ENCODE peak calls at places on chromosome 2, in six cellular contexts. C, M, Y, B, S and L are unnamed samples.

GRCh38 chr2:171346723-171347104 is 87.1 kb downstream of the METTL8 start:
- DNase-seq in C (no peak), M (no peak), Y (no peak), B (no peak), S (no peak), L (no peak)

GRCh38 chr2:231483398-231484329 is 19.4 kb upstream of the NCL start:
- DNase-seq in C (no peak), M (peak; percentile 19), Y (peak; percentile 58), B (peak; percentile 60), S (no peak), L (peak; percentile 12)

GRCh38 chr2:187233811-187234210 is 214.2 kb downstream of the CALCRL start:
- DNase-seq in C (peak; percentile 28), M (no peak), Y (no peak), B (peak; percentile 10), S (no peak), L (no peak)

GRCh38 chr2:12451726-12452125 is 265.0 kb upstream of the TRIB2 start:
- DNase-seq in C (peak; percentile 28), M (no peak), Y (no peak), B (peak; percentile 52), S (no peak), L (no peak)

GRCh38 chr2:64913357-64913869 is 75.8 kb upstream of the SLC1A4 start:
- DNase-seq in C (peak; percentile 12), M (peak; percentile 24), Y (no peak), B (no peak), S (no peak), L (no peak)

GRCh38 chr2:55947759-55948158 is 24.2 kb upstream of the EFEMP1 start:
- DNase-seq in C (peak; percentile 27), M (no peak), Y (no peak), B (no peak), S (no peak), L (no peak)

GRCh38 chr2:42060718-42061619 is 13.1 kb downstream of the PKDCC start:
- DNase-seq in C (no peak), M (no peak), Y (no peak), B (peak; percentile 84), S (no peak), L (no peak)

GRCh38 chr2:147345246-147345645 is 499.6 kb upstream of the ACVR2A start:
- DNase-seq in C (peak; percentile 50), M (no peak), Y (no peak), B (peak; percentile 32), S (no peak), L (no peak)

GRCh38 chr2:204436267-204436666 is 109.0 kb upstream of the PARD3B start:
- DNase-seq in C (no peak), M (no peak), Y (no peak), B (no peak), S (no peak), L (no peak)

GRCh38 chr2:101823347-101823791 is 125.9 kb downstream of the MAP4K4 start:
- DNase-seq in C (peak; percentile 89), M (peak; percentile 69), Y (no peak), B (peak; percentile 78), S (no peak), L (peak; percentile 60)

GRCh38 chr2:171411791-171412483 is 21.9 kb downstream of the METTL8 start:
- DNase-seq in C (no peak), M (no peak), Y (no peak), B (peak; percentile 13), S (no peak), L (no peak)

GRCh38 chr2:161992526-161992925 is 81.5 kb downstream of the DPP4 start:
- DNase-seq in C (no peak), M (peak; percentile 48), Y (no peak), B (no peak), S (no peak), L (peak; percentile 31)

GRCh38 chr2:161991991-161992390 is 82.0 kb downstream of the DPP4 start:
- DNase-seq in C (no peak), M (no peak), Y (no peak), B (no peak), S (no peak), L (no peak)

GRCh38 chr2:161990036-161990435 is 84.0 kb downstream of the DPP4 start:
- DNase-seq in C (peak; percentile 7), M (no peak), Y (no peak), B (no peak), S (no peak), L (no peak)

GRCh38 chr2:161990741-161991140 is 83.3 kb downstream of the DPP4 start:
- DNase-seq in C (peak; percentile 79), M (no peak), Y (no peak), B (peak; percentile 93), S (no peak), L (no peak)

GRCh38 chr2:161988589-161988988 is 85.4 kb downstream of the DPP4 start:
- DNase-seq in C (no peak), M (no peak), Y (no peak), B (no peak), S (no peak), L (no peak)
- TF ChIP-seq CTCF in C (peak; percentile 17), M (no peak), Y (no peak), B (no peak), S (no peak), L (no peak)

DNA sequence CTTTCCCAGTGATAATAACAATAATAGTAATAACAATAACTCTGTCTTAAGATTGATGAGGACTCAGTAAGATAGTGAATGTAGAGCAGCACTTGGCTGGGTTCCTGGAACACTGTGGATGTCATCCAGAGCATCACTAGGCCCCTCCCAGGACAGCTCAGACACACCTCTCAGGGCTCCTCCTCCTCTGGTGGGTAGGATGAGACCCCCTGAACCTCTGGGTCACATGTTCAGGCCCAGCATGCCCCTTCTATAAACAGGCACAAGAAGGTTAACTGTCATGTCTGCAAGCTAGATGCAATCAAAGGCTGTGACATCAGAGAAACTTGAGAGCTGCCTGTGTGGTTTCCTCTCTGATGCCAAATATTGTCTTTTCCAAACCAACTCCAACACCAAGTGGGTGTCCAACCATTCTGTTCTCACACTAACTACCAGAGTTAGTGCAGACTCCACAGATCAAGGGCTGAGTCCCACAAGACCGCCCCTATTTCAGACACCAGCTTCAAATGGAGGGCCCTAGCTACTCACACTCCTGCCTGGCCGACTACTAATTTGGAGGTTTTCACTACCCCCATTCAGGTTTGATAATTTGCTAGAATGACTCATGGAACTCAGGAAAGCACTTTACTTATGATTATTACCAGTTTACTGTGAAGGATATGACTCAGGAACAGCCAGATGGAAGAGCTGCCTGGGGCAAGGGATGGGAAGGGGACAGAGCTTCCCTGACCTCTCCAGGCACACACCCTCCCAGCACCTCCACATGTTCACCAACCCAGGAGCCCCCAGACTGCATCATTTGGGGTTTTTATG is 46.4 kb upstream of the BZW1 start:
- DNase-seq in C (peak; percentile 96), M (peak; percentile 23), Y (no peak), B (peak; percentile 88), S (no peak), L (no peak)
- TF ChIP-seq CTCF in C (no peak), M (no peak), Y (no peak), B (no peak), S (no peak), L (no peak)

DNA sequence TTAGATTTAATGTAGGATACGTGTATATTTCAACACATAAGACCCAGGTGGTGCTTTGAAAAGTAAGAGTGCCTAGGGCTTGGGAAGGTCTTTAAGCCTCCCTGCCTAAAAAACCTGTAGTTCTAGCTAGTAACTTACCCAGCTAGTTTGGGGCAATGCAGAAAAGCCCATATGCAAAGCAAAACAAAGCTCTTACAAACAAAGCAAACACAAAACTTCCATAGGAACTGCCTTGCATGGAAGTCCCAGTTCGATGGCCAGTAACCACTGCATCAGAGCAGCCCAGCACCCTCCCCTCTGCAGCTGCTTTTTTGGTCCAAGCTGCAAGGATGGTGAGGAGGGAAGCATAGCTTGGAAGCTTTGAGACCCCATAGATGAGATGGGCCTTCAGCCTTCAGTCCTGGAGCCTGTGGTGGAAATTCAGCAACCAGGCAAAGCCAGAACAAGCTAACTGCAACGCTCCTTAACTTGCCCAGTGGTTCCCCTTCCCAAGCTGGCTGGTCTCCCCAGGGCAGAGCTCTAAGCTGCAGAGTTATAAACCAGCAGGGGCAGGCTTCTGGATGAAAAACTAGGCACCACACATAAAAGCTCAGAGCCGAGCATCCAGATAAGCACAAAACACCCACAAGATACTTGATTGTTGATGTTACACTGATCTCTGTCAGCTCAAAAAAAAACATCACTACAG is 16.2 kb downstream of the C2orf76 start:
- DNase-seq in C (no peak), M (no peak), Y (no peak), B (no peak), S (no peak), L (no peak)
- TF ChIP-seq CTCF in C (no peak), M (no peak), Y (no peak), B (no peak), S (no peak), L (no peak)

GRCh38 chr2:239278361-239278760 is 122.5 kb downstream of the HDAC4 start:
- DNase-seq in C (no peak), M (no peak), Y (no peak), B (no peak), S (no peak), L (no peak)
- TF ChIP-seq CTCF in C (no peak), M (no peak), Y (no peak), B (no peak), S (no peak), L (no peak)

DNA sequence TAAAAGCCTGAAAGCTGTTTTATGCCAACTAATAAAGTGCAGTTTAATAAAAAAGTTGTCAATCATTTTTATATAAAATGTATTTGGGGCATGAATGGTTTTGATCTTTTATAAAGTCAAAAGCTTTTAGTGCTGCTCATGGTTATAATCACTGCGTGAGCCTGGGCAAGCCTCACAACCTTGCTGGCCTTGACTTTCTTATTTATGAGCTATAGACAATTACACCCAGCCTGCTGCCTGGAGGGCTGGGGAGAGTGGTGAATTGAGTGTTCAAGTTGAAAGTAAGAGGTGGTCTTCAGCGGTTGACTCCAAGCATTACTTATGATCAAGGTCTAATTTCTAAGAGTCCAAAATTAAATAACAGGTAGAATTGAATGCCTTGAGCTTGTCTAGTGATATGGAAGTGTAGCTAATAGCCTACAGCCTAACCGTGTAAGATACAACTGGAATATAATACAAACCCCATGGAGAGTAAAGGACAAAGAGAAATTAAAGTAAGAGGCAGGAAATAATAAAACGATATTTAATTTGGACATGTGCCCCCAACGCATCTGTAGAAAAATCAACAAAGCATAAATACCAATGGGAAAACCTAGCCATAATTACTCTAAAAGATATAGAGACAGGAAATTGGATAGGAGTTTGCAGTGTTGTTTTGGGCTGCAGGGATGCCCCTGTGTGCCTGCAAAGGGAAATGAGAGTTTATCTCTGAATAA is 106.0 kb upstream of the CYP1B1 start:
- DNase-seq in C (no peak), M (no peak), Y (no peak), B (no peak), S (no peak), L (no peak)
- TF ChIP-seq CTCF in C (no peak), M (no peak), Y (no peak), B (no peak), S (no peak), L (no peak)

GRCh38 chr2:10471956-10472355 is 23.8 kb upstream of the ODC1 start:
- DNase-seq in C (no peak), M (no peak), Y (no peak), B (no peak), S (no peak), L (no peak)
- TF ChIP-seq CTCF in C (no peak), M (no peak), Y (no peak), B (no peak), S (no peak), L (no peak)